ENCODE peak calls at places on chromosomes 4 and X, in six cellular contexts. W is suprapubic skin; U is right atrium auricular region; K is HCT116; O is naive thymus-derived CD4-positive, alpha-beta T cell; P is aorta. X is an unnamed sample.

GRCh38 chr4:925771-926500 is 6.2 kb downstream of the GAK start:
- DNase-seq in K (no peak), W (no peak), U (no peak), O (no peak), P (peak; percentile 25), X (peak; percentile 54)

GRCh38 chr4:186570193-186570996 is 15.0 kb upstream of the MTNR1A start:
- DNase-seq in P (no peak), O (no peak), K (no peak), W (no peak), U (no peak), X (no peak)

GRCh38 chr4:39975488-39976089 is 2.1 kb downstream of the PDS5A start:
- DNase-seq in U (no peak), W (no peak), O (no peak), K (no peak), P (no peak), X (no peak)

GRCh38 chrX:154355776-154356140 is 18.7 kb downstream of the FLNA start:
- DNase-seq in U (no peak), O (no peak), P (no peak), K (no peak), W (no peak), X (no peak)

GRCh38 chrX:57607295-57608187 is 15.7 kb downstream of the ZXDB start:
- DNase-seq in W (no peak), P (no peak), K (no peak), U (no peak), O (no peak), X (no peak)

GRCh38 chr4:168188754-168189153 is 96.4 kb downstream of the ANXA10 start:
- DNase-seq in K (no peak), U (no peak), P (no peak), W (no peak), O (no peak), X (no peak)

GRCh38 chr4:118033148-118034060 is 882 bp upstream of the NDST3 start:
- DNase-seq in O (no peak), W (no peak), U (no peak), P (peak; percentile 46), K (peak; percentile 40), X (peak; percentile 86)

GRCh38 chrX:63661676-63662075 is 123.3 kb downstream of the ARHGEF9 start:
- DNase-seq in W (no peak), O (no peak), U (no peak), K (no peak), P (no peak), X (no peak)

GRCh38 chrX:10656214-10656613 is 35.8 kb upstream of the MID1 start:
- DNase-seq in O (no peak), W (no peak), U (no peak), K (no peak), P (no peak), X (no peak)

GRCh38 chr4:52941450-52941849 is 79.3 kb downstream of the RASL11B start:
- DNase-seq in O (no peak), U (no peak), P (no peak), K (no peak), W (no peak), X (no peak)

GRCh38 chr4:100340534-100341364 is 150.5 kb upstream of the DDIT4L start:
- DNase-seq in P (no peak), U (no peak), K (no peak), W (no peak), O (no peak), X (no peak)

GRCh38 chr4:8840816-8841455 is 30.7 kb downstream of the HMX1 start:
- DNase-seq in P (no peak), U (no peak), W (peak; percentile 25), K (no peak), O (no peak), X (peak; percentile 47)

GRCh38 chr4:74104145-74104544 is 5.2 kb upstream of the CXCL2 start:
- DNase-seq in U (no peak), W (no peak), O (no peak), P (no peak), K (no peak), X (no peak)

GRCh38 chr4:138957302-138957701 is 58.3 kb upstream of the NOCT start:
- DNase-seq in K (no peak), P (no peak), U (no peak), W (no peak), O (no peak), X (no peak)

GRCh38 chrX:39445336-39445735 is 644.1 kb downstream of the MID1IP1 start:
- DNase-seq in O (peak; percentile 7), U (no peak), K (no peak), P (no peak), W (no peak), X (no peak)

GRCh38 chr4:45770958-45771357 is 352.9 kb downstream of the GABRG1 start:
- DNase-seq in K (no peak), W (no peak), U (no peak), O (no peak), P (no peak), X (no peak)

GRCh38 chr4:29581469-29581868 is 1138.7 kb upstream of the PCDH7 start:
- DNase-seq in P (no peak), O (no peak), W (no peak), K (no peak), U (no peak), X (no peak)

GRCh38 chrX:153903238-153903980 is 1.1 kb upstream of the AVPR2 start:
- DNase-seq in W (no peak), O (no peak), K (no peak), P (peak; percentile 63), U (no peak), X (no peak)

GRCh38 chrX:37912286-37912685 is 64.9 kb upstream of the DYNLT3 start:
- DNase-seq in O (no peak), U (no peak), K (no peak), W (no peak), P (no peak), X (no peak)

GRCh38 chr4:82473621-82474164 is 43.3 kb downstream of the ENOPH1 start:
- DNase-seq in U (no peak), O (no peak), K (no peak), P (no peak), W (no peak), X (no peak)

GRCh38 chrX:13893826-13894225 is 76.9 kb upstream of the GPM6B start:
- DNase-seq in K (no peak), O (no peak), P (no peak), U (no peak), W (no peak), X (no peak)

GRCh38 chrX:30875957-30876356 is 13.1 kb downstream of the TAB3 start:
- DNase-seq in U (no peak), O (no peak), W (no peak), P (no peak), K (no peak), X (no peak)

GRCh38 chrX:116289592-116289991 is 119.0 kb downstream of the AGTR2 start:
- DNase-seq in K (no peak), U (no peak), O (no peak), P (no peak), W (no peak), X (no peak)

GRCh38 chr4:47650584-47651130 is 165.6 kb downstream of the ATP10D start:
- DNase-seq in U (no peak), W (no peak), P (no peak), K (no peak), O (no peak), X (no peak)

GRCh38 chr4:1207603-1208265 is 35.4 kb upstream of the SPON2 start:
- DNase-seq in O (no peak), W (peak; percentile 68), U (no peak), K (no peak), P (peak; percentile 73), X (peak; percentile 50)

GRCh38 chrX:40474205-40474626 is 106.6 kb upstream of the ATP6AP2 start:
- DNase-seq in U (no peak), W (no peak), K (no peak), P (no peak), O (no peak), X (peak; percentile 60)

GRCh38 chr4:121720109-121720508 is 23.3 kb upstream of the ANXA5 start:
- DNase-seq in U (no peak), P (no peak), K (no peak), W (no peak), O (no peak), X (no peak)

GRCh38 chrX:152276277-152276676 is 137.9 kb upstream of the MAGEA10 start:
- DNase-seq in U (no peak), P (no peak), K (no peak), W (no peak), O (no peak), X (no peak)

GRCh38 chrX:16164748-16165147 is 2.5 kb upstream of the MAGEB17 start:
- DNase-seq in O (no peak), W (no peak), K (no peak), U (no peak), P (no peak), X (no peak)

GRCh38 chrX:16155586-16155985 is 11.7 kb upstream of the MAGEB17 start:
- DNase-seq in P (no peak), W (no peak), K (no peak), U (no peak), O (no peak), X (no peak)

GRCh38 chrX:16162391-16162790 is 4.9 kb upstream of the MAGEB17 start:
- DNase-seq in W (no peak), P (no peak), U (no peak), K (no peak), O (no peak), X (no peak)

GRCh38 chrX:16160729-16161128 is 6.6 kb upstream of the MAGEB17 start:
- DNase-seq in O (no peak), P (no peak), K (peak; percentile 66), U (no peak), W (no peak), X (no peak)
- H3K27me3 ChIP-seq in O (no peaks in the 10 kb centered on the region), P (no peaks in the 10 kb centered on the region), K (no peaks in the 10 kb centered on the region), U (no peaks in the 10 kb centered on the region), W (no peaks in the 10 kb centered on the region), X (no peaks in the 10 kb centered on the region)

GRCh38 chr4:24380953-24381506 is 203.3 kb downstream of the DHX15 start:
- DNase-seq in K (no peak), P (no peak), O (no peak), W (no peak), U (no peak), X (no peak)

DNA sequence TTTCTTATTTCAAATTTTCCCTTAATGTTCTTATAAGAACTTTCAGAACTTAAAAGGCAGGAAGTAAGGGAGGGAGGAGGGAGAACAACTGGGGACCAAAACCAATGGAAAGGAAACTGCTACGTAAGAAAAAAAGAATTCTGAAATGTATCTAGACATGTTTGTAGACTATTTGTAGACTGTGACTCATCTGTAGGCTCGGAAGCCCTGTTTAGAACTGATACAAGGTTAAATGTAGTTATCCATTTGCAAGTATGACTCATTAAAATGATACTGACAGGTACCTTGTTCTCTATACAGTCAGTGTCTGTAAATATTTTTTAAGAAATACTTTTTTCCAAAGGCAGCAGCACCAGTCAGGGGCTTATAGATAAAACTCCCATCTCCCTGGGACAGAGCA is 202.0 kb downstream of the DHX15 start:
- DNase-seq in U (no peak), P (no peak), O (no peak), W (no peak), K (no peak), X (no peak)
- H3K4me3 ChIP-seq in U (no peak overlapping the region), P (no peak overlapping the region), O (no peak overlapping the region), W (no peak overlapping the region), K (no peak overlapping the region), X (no peak overlapping the region)

GRCh38 chrX:137427813-137428212 is 138.1 kb upstream of the ZIC3 start:
- DNase-seq in W (no peak), O (no peak), K (no peak), U (no peak), P (no peak), X (no peak)
- H3K27me3 ChIP-seq in W (peaks cover 68% of the 10 kb centered on the region), O (no peaks in the 10 kb centered on the region), K (no peaks in the 10 kb centered on the region), U (peaks cover 13% of the 10 kb centered on the region), P (peaks cover 4% of the 10 kb centered on the region), X (peaks cover 84% of the 10 kb centered on the region)

GRCh38 chrX:17655232-17656034 is 81.9 kb upstream of the SCML1 start:
- DNase-seq in U (no peak), P (peak; percentile 52), K (no peak), W (no peak), O (peak; percentile 8), X (peak; percentile 63)
- H3K4me3 ChIP-seq in U (no peak overlapping the region), P (peak overlapping the region; percentile 26), K (no peak overlapping the region), W (peak overlapping the region; percentile 39), O (peak overlapping the region; percentile 30), X (no peak overlapping the region)